ENCODE peak calls at places on chromosomes 1 and 21, in four cellular contexts. A is lower lobe of right lung, O is ascending aorta, Y is PC-3. D is an unnamed sample.

GRCh38 chr1:248871837-248872401 is 13.0 kb upstream of the ZNF692 start:
- DNase-seq in A (no peak), O (no peak), Y (no peak), D (peak; percentile 21)

GRCh38 chr21:17386498-17386897 is 126.3 kb upstream of the CXADR start:
- DNase-seq in A (no peak), Y (no peak), O (no peak), D (peak; percentile 39)

GRCh38 chr1:117836069-117836468 is 93.4 kb downstream of the GDAP2 start:
- DNase-seq in O (no peak), A (no peak), Y (peak; percentile 58), D (no peak)

GRCh38 chr1:58932820-58933598 is 149.2 kb upstream of the JUN start:
- DNase-seq in Y (peak; percentile 97), A (peak; percentile 85), O (peak; percentile 67), D (no peak)

GRCh38 chr1:222634180-222635013 is 16.5 kb downstream of the MIA3 start:
- DNase-seq in A (no peak), Y (peak; percentile 100), O (peak; percentile 84), D (peak; percentile 94)

GRCh38 chr1:54885863-54886723 is 902 bp downstream of the DHCR24 start:
- DNase-seq in O (peak; percentile 68), Y (peak; percentile 82), A (peak; percentile 67), D (peak; percentile 56)

GRCh38 chr1:8922962-8923361 is 22.7 kb upstream of the CA6 start:
- DNase-seq in O (no peak), Y (no peak), A (no peak), D (no peak)

GRCh38 chr21:41830764-41831452 is 48.2 kb downstream of the PRDM15 start:
- DNase-seq in O (no peak), A (no peak), Y (no peak), D (no peak)

GRCh38 chr1:248009681-248010080 is 3.8 kb upstream of the OR2L5 start:
- DNase-seq in A (no peak), Y (no peak), O (no peak), D (no peak)

GRCh38 chr21:41611966-41612606 is 104.1 kb upstream of the TMPRSS2 start:
- DNase-seq in A (no peak), O (peak; percentile 64), Y (peak; percentile 85), D (peak; percentile 73)

GRCh38 chr1:156578006-156578405 is 1.5 kb upstream of the TTC24 start:
- DNase-seq in Y (no peak), A (no peak), O (no peak), D (no peak)

GRCh38 chr1:24283326-24284155 is 35.6 kb upstream of the GRHL3 start:
- DNase-seq in O (no peak), A (no peak), Y (peak; percentile 98), D (no peak)

GRCh38 chr1:185646202-185646683 is 87.9 kb upstream of the HMCN1 start:
- DNase-seq in O (peak; percentile 79), Y (peak; percentile 95), A (no peak), D (peak; percentile 94)

DNA sequence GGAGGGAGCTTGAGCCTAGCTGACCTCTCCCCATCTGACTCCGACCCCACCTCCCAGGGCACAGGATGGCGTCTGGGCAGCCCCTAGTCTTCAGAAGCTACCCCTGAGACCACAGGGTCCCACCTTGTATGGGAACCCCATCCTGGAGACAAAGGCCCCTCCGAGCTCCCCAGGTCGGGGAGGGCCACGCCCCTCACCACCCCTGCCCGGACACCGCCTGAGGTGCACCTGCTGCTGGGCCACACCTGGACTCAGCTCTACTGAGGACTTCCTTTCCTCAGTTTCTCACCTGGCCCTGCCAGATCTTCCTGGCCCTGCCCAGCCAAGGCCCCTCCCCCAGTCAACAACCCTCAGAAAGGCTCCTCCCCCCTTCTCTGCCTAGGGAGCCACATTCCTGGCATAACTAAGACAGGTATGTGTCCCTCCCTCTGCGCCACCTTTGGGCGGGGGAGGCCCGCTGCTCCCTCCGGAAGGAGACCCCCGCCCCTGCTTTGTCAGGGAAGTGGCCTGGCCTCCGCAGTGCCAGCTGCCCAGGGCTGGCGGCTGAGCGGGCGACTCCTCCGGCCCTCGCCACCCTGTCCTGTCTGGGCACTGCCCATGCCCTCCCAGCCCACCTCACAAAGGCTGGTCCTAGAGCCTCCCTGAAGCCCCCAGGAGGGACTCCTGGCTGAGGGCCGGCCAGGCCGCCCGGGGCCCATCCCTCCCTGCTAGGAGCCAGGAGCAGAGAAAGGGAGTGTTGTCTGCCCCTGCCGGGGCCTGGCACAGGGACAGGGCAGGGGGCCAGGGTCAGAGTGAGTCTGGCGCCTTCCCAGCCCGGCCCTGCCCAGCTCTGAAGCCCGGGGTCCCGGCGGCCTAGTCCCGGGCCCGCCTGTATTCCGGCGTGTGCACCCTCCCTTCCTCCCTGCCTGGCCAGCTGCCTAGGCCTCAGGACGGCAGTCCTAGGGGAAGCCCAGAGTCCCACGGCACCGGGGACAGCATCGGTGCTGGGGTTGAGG is 4.8 kb downstream of the AGRN start:
- DNase-seq in O (no peak), A (peak; percentile 88), Y (peak; percentile 99), D (peak; percentile 97)
- H3K4me3 ChIP-seq in O (no peak overlapping the region), A (peak overlapping the region; percentile 48), Y (peak overlapping the region; percentile 63), D (peak overlapping the region; percentile 43)

GRCh38 chr1:172826096-172826741 is 167.3 kb downstream of the FASLG start:
- DNase-seq in Y (peak; percentile 99), O (peak; percentile 66), A (no peak), D (peak; percentile 73)
- H3K4me3 ChIP-seq in Y (no peak overlapping the region), O (peak overlapping the region; percentile 25), A (peak overlapping the region; percentile 22), D (no peak overlapping the region)

GRCh38 chr1:42999308-42999707 is 40.6 kb upstream of the SLC2A1 start:
- DNase-seq in A (no peak), O (no peak), Y (peak; percentile 9), D (no peak)
- H3K4me3 ChIP-seq in A (no peak overlapping the region), O (no peak overlapping the region), Y (no peak overlapping the region), D (no peak overlapping the region)

DNA sequence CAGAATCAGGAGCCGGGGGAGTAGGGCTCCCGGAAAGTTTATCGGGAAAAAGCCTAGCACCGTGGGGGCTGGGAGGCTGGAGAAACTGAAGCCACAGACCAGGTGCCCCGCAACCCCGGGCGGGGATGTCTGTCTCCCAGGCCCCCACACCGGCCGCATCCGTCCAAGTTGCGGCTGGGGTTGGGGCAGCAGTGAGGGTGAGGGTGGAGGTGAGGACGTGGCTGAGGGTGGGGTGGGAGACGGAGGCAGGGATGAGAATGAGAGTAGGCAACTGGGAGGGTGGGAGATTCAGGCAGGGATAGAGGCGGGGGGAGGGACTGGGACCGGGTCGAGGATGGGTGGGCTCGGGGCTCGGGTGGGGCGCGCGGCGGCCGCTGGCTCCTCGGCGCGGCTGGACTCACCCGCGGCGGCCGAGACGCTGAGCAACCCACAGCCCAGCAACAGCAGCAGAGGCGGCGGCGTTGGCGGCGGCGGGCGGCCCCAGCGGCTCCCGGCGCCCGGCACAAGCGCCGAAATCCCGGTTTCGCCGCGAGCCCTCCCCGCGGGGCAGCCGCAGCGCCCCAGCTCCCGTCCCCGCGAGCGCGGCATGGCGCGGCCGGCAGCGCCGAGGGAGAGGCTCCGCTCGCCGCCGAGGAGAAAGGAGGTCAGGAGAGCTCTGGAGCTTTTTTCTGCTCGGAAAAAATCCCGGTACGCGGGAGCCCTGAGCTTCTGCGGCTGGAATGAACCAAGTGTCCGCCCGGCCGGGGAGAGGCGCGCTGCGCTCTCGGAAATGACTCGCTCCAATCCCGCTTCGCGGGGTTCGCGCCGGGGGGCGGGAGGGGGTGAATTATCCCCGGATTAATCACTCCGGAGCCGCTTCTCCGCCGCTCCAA is at the start of gene CSMD2:
- DNase-seq in Y (no peak), O (no peak), A (no peak), D (peak; percentile 85)
- H3K4me3 ChIP-seq in Y (peak within 1 kb of the TSS; percentile 38), O (peak within 1 kb of the TSS; percentile 59), A (peak within 1 kb of the TSS; percentile 46), D (peak within 1 kb of the TSS; percentile 91)

DNA sequence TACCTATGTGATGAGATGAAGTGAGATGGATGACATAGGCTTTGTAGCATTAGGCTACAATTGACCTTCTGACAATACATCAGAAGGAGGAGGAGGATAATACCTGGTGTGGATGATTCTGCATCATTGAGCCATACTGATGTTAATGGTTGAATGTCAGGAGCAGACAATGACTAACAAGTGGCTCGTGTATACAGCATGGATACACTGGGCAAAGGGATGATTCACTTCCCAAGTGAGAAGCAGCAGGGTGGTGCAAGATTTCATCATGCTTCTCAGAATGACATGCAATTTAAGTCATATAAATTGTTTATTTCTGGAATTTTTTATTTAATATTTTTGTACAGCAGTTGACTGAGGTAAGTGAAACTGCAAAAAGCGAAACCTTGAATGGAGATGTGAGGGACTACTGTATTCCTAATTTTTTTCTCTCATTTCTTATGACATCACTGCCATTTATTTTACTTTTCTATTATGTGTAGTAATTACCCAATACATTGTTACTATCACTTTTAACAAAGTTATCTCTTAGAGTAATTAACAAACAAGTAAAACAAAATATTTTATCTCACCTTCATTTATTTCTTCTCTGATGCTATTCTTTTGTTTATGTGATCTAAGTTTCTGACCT is 34.4 kb upstream of the COP1 start:
- DNase-seq in A (no peak), Y (peak; percentile 68), O (no peak), D (peak; percentile 8)
- H3K4me3 ChIP-seq in A (no peak overlapping the region), Y (no peak overlapping the region), O (no peak overlapping the region), D (no peak overlapping the region)

GRCh38 chr1:11475718-11476117 is 3.2 kb upstream of the DISP3 start:
- DNase-seq in O (no peak), A (no peak), Y (no peak), D (no peak)

GRCh38 chr1:11473635-11474034 is 5.3 kb upstream of the DISP3 start:
- DNase-seq in Y (peak; percentile 39), A (no peak), O (no peak), D (peak; percentile 80)

GRCh38 chr1:11471473-11471872 is 7.5 kb upstream of the DISP3 start:
- DNase-seq in Y (no peak), O (no peak), A (no peak), D (no peak)

GRCh38 chr1:11470912-11471311 is 8.0 kb upstream of the DISP3 start:
- DNase-seq in O (no peak), A (no peak), Y (no peak), D (no peak)

DNA sequence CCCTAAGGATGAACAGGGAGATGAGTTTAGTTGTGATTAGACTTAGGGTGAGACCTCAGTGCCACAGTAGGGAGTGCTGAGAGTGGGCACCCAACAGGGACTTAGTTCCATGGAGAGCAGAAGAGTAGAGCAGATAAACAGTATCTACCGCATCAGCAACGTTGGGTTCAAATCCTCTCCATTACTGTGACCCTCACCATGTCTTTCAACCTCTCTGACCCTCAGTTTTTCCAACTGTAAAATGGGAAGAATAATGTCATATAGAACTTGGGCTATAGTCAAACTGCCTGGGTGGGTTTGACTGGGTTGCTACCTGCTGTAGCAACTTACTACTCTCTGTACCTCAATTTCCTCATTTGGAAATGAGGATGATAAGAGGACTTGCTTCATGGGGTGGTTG is 6.7 kb upstream of the DISP3 start:
- DNase-seq in O (no peak), Y (no peak), A (no peak), D (no peak)
- H3K4me3 ChIP-seq in O (no peak overlapping the region), Y (no peak overlapping the region), A (no peak overlapping the region), D (no peak overlapping the region)

DNA sequence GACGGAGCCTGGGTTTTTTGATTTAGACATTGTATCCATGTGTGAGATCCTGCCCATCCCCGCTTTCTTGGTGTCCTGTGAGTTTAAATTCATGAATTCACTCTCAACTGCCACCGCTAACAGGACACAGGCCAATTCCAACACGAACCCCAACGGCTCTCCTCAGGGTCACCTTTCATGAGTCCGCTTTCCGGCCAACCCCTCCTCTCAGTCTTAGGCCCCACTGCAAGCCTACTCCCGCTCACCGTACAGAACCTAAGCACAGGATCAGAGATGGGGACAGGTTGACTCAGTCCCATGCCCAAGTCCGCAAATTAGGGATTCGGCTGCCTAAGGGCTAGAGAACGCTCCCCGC is 235 bp upstream of the SCP2 start:
- DNase-seq in Y (no peak), A (no peak), O (no peak), D (no peak)
- H3K4me3 ChIP-seq in Y (peak overlapping the region; percentile 85), A (peak overlapping the region; percentile 81), O (peak overlapping the region; percentile 73), D (peak overlapping the region; percentile 84)